ENCODE peak calls at places on chromosomes 12 and 14, in four cellular contexts. One of them, this sample, is unnamed.

GRCh38 chr12:15274561-15274967 is 47.7 kb upstream of the PTPRO start:
- DNase-seq in GM13976: no peak
- DNase-seq in mucosa of descending colon: peak; percentile 40
- DNase-seq in upper lobe of left lung: no peak
- DNase-seq in this sample: no peak

GRCh38 chr14:99393059-99393655 is 87.5 kb downstream of the SETD3 start:
- DNase-seq in GM13976: peak; percentile 69
- DNase-seq in mucosa of descending colon: peak; percentile 67
- DNase-seq in upper lobe of left lung: no peak
- DNase-seq in this sample: no peak

GRCh38 chr14:54211562-54212308 is 185.1 kb upstream of the CDKN3 start:
- DNase-seq in GM13976: no peak
- DNase-seq in mucosa of descending colon: no peak
- DNase-seq in upper lobe of left lung: no peak
- DNase-seq in this sample: no peak

GRCh38 chr14:77111021-77111420 is 13.0 kb downstream of the CIPC start:
- DNase-seq in GM13976: no peak
- DNase-seq in mucosa of descending colon: no peak
- DNase-seq in upper lobe of left lung: no peak
- DNase-seq in this sample: no peak

GRCh38 chr12:18468521-18469075 is 207.3 kb downstream of the PIK3C2G start:
- DNase-seq in GM13976: no peak
- DNase-seq in mucosa of descending colon: no peak
- DNase-seq in upper lobe of left lung: no peak
- DNase-seq in this sample: no peak

GRCh38 chr12:71000255-71000654 is 79.7 kb upstream of the PTPRR start:
- DNase-seq in GM13976: no peak
- DNase-seq in mucosa of descending colon: no peak
- DNase-seq in upper lobe of left lung: no peak
- DNase-seq in this sample: no peak

GRCh38 chr12:90262261-90262660 is 553.6 kb upstream of the ATP2B1 start:
- DNase-seq in GM13976: no peak
- DNase-seq in mucosa of descending colon: no peak
- DNase-seq in upper lobe of left lung: no peak
- DNase-seq in this sample: no peak

GRCh38 chr14:96727076-96727475 is 70.1 kb upstream of the VRK1 start:
- DNase-seq in GM13976: no peak
- DNase-seq in mucosa of descending colon: no peak
- DNase-seq in upper lobe of left lung: no peak
- DNase-seq in this sample: no peak

GRCh38 chr12:41011939-41012338 is 176.2 kb upstream of the PDZRN4 start:
- DNase-seq in GM13976: no peak
- DNase-seq in mucosa of descending colon: no peak
- DNase-seq in upper lobe of left lung: no peak
- DNase-seq in this sample: no peak
- TF ChIP-seq CTCF in GM13976: no peak
- TF ChIP-seq CTCF in mucosa of descending colon: no peak
- TF ChIP-seq CTCF in upper lobe of left lung: no peak
- TF ChIP-seq CTCF in this sample: no peak

GRCh38 chr12:114917953-114918352 is 234.0 kb upstream of the TBX3 start:
- DNase-seq in GM13976: no peak
- DNase-seq in mucosa of descending colon: no peak
- DNase-seq in upper lobe of left lung: no peak
- DNase-seq in this sample: no peak

GRCh38 chr12:114917307-114917706 is 233.3 kb upstream of the TBX3 start:
- DNase-seq in GM13976: no peak
- DNase-seq in mucosa of descending colon: no peak
- DNase-seq in upper lobe of left lung: no peak
- DNase-seq in this sample: no peak

GRCh38 chr12:114916531-114916930 is 232.6 kb upstream of the TBX3 start:
- DNase-seq in GM13976: no peak
- DNase-seq in mucosa of descending colon: no peak
- DNase-seq in upper lobe of left lung: no peak
- DNase-seq in this sample: no peak

GRCh38 chr12:114919479-114919878 is 235.5 kb upstream of the TBX3 start:
- DNase-seq in GM13976: no peak
- DNase-seq in mucosa of descending colon: no peak
- DNase-seq in upper lobe of left lung: no peak
- DNase-seq in this sample: no peak

GRCh38 chr12:114918535-114919233 is 234.7 kb upstream of the TBX3 start:
- DNase-seq in GM13976: no peak
- DNase-seq in mucosa of descending colon: peak; percentile 68
- DNase-seq in upper lobe of left lung: no peak
- DNase-seq in this sample: no peak
- TF ChIP-seq CTCF in GM13976: no peak
- TF ChIP-seq CTCF in mucosa of descending colon: no peak
- TF ChIP-seq CTCF in upper lobe of left lung: no peak
- TF ChIP-seq CTCF in this sample: peak; percentile 22

DNA sequence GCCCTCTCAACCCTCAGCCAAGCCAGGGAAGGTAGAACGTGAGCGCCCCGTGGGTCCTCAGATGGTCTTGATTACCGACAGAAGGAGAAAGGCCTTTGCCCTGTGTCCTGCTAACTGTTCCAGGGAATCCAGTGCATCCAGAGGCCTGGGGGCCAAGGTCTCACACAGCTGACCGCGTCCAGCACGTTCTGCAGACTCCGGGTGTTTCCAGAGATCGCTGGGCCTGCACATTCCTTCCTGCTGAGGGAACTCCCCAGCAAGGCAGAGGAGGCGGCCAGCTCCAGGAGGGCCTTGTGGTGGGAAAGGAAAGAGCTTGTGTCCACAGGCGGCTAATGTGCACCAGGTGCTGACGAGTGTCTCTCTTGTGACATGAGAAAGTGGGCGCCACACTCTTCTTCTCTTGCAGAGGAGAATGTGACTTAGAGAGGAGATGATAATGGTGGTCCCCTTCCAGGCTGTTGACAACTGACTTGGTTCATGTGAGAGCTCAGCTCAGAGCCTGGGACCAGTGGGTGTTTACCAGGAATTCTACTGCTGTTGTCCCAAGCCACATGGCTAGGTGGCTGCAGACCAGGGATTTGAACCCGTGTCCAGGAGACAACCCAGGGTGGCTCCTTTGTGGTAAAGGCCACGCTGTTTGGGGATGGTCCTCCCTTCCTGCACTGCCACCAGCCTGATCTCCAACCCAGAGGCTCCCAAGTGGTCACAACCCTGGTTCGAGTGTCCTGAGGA is 46.8 kb upstream of the DLK1 start:
- DNase-seq in GM13976: no peak
- DNase-seq in mucosa of descending colon: no peak
- DNase-seq in upper lobe of left lung: no peak
- DNase-seq in this sample: no peak
- TF ChIP-seq CTCF in GM13976: no peak
- TF ChIP-seq CTCF in mucosa of descending colon: no peak
- TF ChIP-seq CTCF in upper lobe of left lung: no peak
- TF ChIP-seq CTCF in this sample: no peak

GRCh38 chr12:23014749-23015148 is 389.8 kb downstream of the ETNK1 start:
- DNase-seq in GM13976: no peak
- DNase-seq in mucosa of descending colon: no peak
- DNase-seq in upper lobe of left lung: no peak
- DNase-seq in this sample: no peak
- TF ChIP-seq CTCF in GM13976: no peak
- TF ChIP-seq CTCF in mucosa of descending colon: no peak
- TF ChIP-seq CTCF in upper lobe of left lung: no peak
- TF ChIP-seq CTCF in this sample: no peak

DNA sequence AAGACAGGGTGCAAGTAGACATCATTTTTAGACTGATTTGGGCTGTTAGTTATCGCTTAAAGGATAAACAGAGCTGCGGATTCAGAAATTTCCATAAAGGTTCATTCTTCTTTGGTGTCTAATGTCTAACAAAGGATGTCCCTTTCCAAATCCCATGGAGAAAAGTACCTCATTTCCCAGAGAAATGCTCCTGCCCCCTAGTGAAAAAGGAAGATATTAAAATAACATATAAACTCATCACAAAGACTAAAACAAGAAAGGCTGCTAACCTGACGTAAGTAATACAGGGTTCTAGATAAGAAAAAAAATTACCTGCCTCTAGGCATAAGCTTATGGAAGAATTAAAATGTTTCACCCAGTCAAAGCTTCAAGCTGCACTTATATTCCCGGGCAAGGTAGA is 22.8 kb downstream of the ARMH4 start:
- DNase-seq in GM13976: no peak
- DNase-seq in mucosa of descending colon: no peak
- DNase-seq in upper lobe of left lung: no peak
- DNase-seq in this sample: no peak
- TF ChIP-seq CTCF in GM13976: no peak
- TF ChIP-seq CTCF in mucosa of descending colon: no peak
- TF ChIP-seq CTCF in upper lobe of left lung: no peak
- TF ChIP-seq CTCF in this sample: peak; percentile 49

This sample was measured in type B pancreatic cell.